ENCODE peak calls at places on chromosome 2, in seven cellular contexts. One of them, this sample, is unnamed.

GRCh38 chr2:15728247-15728721 is 136.6 kb downstream of the DDX1 start:
- DNase-seq in mesendoderm: no peak
- DNase-seq in H1: no peak
- DNase-seq in H9: no peak
- DNase-seq in neuronal stem cell: no peak
- DNase-seq in trophoblast cell: no peak
- DNase-seq in mesenchymal stem cell: no peak
- DNase-seq in this sample: no peak

GRCh38 chr2:25234756-25235155 is 66.4 kb upstream of the POMC start:
- DNase-seq in trophoblast cell: no peak
- DNase-seq in H9: no peak
- DNase-seq in H1: no peak
- DNase-seq in mesendoderm: no peak
- DNase-seq in mesenchymal stem cell: no peak
- DNase-seq in neuronal stem cell: no peak
- DNase-seq in this sample: no peak

GRCh38 chr2:41194235-41194634 is 742.3 kb upstream of the SLC8A1 start:
- DNase-seq in mesenchymal stem cell: peak; percentile 58
- DNase-seq in neuronal stem cell: no peak
- DNase-seq in trophoblast cell: no peak
- DNase-seq in H9: no peak
- DNase-seq in H1: no peak
- DNase-seq in mesendoderm: no peak
- DNase-seq in this sample: peak; percentile 1

GRCh38 chr2:207135340-207135739 is 30.4 kb downstream of the KLF7 start:
- DNase-seq in H9: no peak
- DNase-seq in mesendoderm: peak; percentile 81
- DNase-seq in mesenchymal stem cell: peak; percentile 80
- DNase-seq in trophoblast cell: no peak
- DNase-seq in H1: no peak
- DNase-seq in neuronal stem cell: no peak
- DNase-seq in this sample: peak; percentile 56

GRCh38 chr2:28643911-28644334 is 107.7 kb upstream of the PPP1CB start:
- DNase-seq in H1: no peak
- DNase-seq in neuronal stem cell: no peak
- DNase-seq in mesenchymal stem cell: peak; percentile 46
- DNase-seq in H9: no peak
- DNase-seq in mesendoderm: no peak
- DNase-seq in trophoblast cell: peak; percentile 91
- DNase-seq in this sample: peak; percentile 72

GRCh38 chr2:182897137-182897536 is 30.7 kb upstream of the FRZB start:
- DNase-seq in H9: no peak
- DNase-seq in mesenchymal stem cell: peak; percentile 71
- DNase-seq in neuronal stem cell: no peak
- DNase-seq in H1: no peak
- DNase-seq in mesendoderm: no peak
- DNase-seq in trophoblast cell: no peak
- DNase-seq in this sample: peak; percentile 92

GRCh38 chr2:235570256-235570655 is 76.4 kb downstream of the AGAP1 start:
- DNase-seq in mesenchymal stem cell: peak; percentile 38
- DNase-seq in H9: no peak
- DNase-seq in neuronal stem cell: no peak
- DNase-seq in trophoblast cell: peak; percentile 86
- DNase-seq in mesendoderm: peak; percentile 79
- DNase-seq in H1: no peak
- DNase-seq in this sample: no peak

GRCh38 chr2:9033385-9034175 is 30.1 kb upstream of the MBOAT2 start:
- DNase-seq in H1: peak; percentile 52
- DNase-seq in mesenchymal stem cell: peak; percentile 13
- DNase-seq in mesendoderm: peak; percentile 67
- DNase-seq in trophoblast cell: no peak
- DNase-seq in neuronal stem cell: no peak
- DNase-seq in H9: peak; percentile 41
- DNase-seq in this sample: no peak

GRCh38 chr2:83224591-83224990 is 1234.5 kb downstream of the SUCLG1 start:
- DNase-seq in H1: no peak
- DNase-seq in neuronal stem cell: no peak
- DNase-seq in mesendoderm: no peak
- DNase-seq in mesenchymal stem cell: no peak
- DNase-seq in H9: no peak
- DNase-seq in trophoblast cell: no peak
- DNase-seq in this sample: no peak

GRCh38 chr2:10964076-10964812 is 52.5 kb downstream of the KCNF1 start:
- DNase-seq in mesenchymal stem cell: peak; percentile 43
- DNase-seq in mesendoderm: no peak
- DNase-seq in H1: no peak
- DNase-seq in trophoblast cell: no peak
- DNase-seq in neuronal stem cell: no peak
- DNase-seq in H9: no peak
- DNase-seq in this sample: peak; percentile 52

GRCh38 chr2:1249897-1250687 is 163.2 kb upstream of the TPO start:
- DNase-seq in mesendoderm: no peak
- DNase-seq in mesenchymal stem cell: no peak
- DNase-seq in H9: no peak
- DNase-seq in trophoblast cell: no peak
- DNase-seq in neuronal stem cell: no peak
- DNase-seq in H1: no peak
- DNase-seq in this sample: no peak

GRCh38 chr2:74418312-74418711 is 3.1 kb downstream of the C2orf81 start:
- DNase-seq in trophoblast cell: no peak
- DNase-seq in neuronal stem cell: no peak
- DNase-seq in H1: no peak
- DNase-seq in H9: no peak
- DNase-seq in mesendoderm: no peak
- DNase-seq in mesenchymal stem cell: no peak
- DNase-seq in this sample: no peak

GRCh38 chr2:211867845-211868361 is 670.7 kb downstream of the ERBB4 start:
- DNase-seq in mesenchymal stem cell: peak; percentile 62
- DNase-seq in mesendoderm: no peak
- DNase-seq in H1: no peak
- DNase-seq in neuronal stem cell: no peak
- DNase-seq in H9: no peak
- DNase-seq in trophoblast cell: peak; percentile 7
- DNase-seq in this sample: peak; percentile 61

GRCh38 chr2:230668184-230668938 is 44.3 kb upstream of the CAB39 start:
- DNase-seq in trophoblast cell: no peak
- DNase-seq in mesendoderm: no peak
- DNase-seq in H9: no peak
- DNase-seq in mesenchymal stem cell: no peak
- DNase-seq in neuronal stem cell: no peak
- DNase-seq in H1: no peak
- DNase-seq in this sample: peak; percentile 74

GRCh38 chr2:26590439-26590838 is 50.7 kb downstream of the CIB4 start:
- DNase-seq in mesenchymal stem cell: no peak
- DNase-seq in neuronal stem cell: no peak
- DNase-seq in H9: no peak
- DNase-seq in H1: no peak
- DNase-seq in trophoblast cell: no peak
- DNase-seq in mesendoderm: no peak
- DNase-seq in this sample: no peak

GRCh38 chr2:190417045-190417842 is 9.1 kb downstream of the MFSD6 start:
- DNase-seq in mesendoderm: no peak
- DNase-seq in H1: no peak
- DNase-seq in mesenchymal stem cell: no peak
- DNase-seq in H9: no peak
- DNase-seq in neuronal stem cell: no peak
- DNase-seq in trophoblast cell: no peak
- DNase-seq in this sample: no peak

GRCh38 chr2:69663860-69664259 is 20.3 kb upstream of the AAK1 start:
- DNase-seq in H1: no peak
- DNase-seq in neuronal stem cell: no peak
- DNase-seq in H9: no peak
- DNase-seq in mesenchymal stem cell: no peak
- DNase-seq in trophoblast cell: no peak
- DNase-seq in mesendoderm: no peak
- DNase-seq in this sample: no peak

GRCh38 chr2:171627412-171627811 is 59.9 kb upstream of the DYNC1I2 start:
- DNase-seq in mesendoderm: no peak
- DNase-seq in H9: no peak
- DNase-seq in trophoblast cell: no peak
- DNase-seq in mesenchymal stem cell: no peak
- DNase-seq in H1: no peak
- DNase-seq in neuronal stem cell: no peak
- DNase-seq in this sample: no peak

GRCh38 chr2:171625013-171625412 is 62.3 kb upstream of the DYNC1I2 start:
- DNase-seq in neuronal stem cell: no peak
- DNase-seq in mesenchymal stem cell: no peak
- DNase-seq in H1: no peak
- DNase-seq in trophoblast cell: no peak
- DNase-seq in H9: no peak
- DNase-seq in mesendoderm: no peak
- DNase-seq in this sample: no peak

GRCh38 chr2:171626949-171627348 is 60.3 kb upstream of the DYNC1I2 start:
- DNase-seq in H9: no peak
- DNase-seq in mesendoderm: peak; percentile 18
- DNase-seq in mesenchymal stem cell: no peak
- DNase-seq in neuronal stem cell: no peak
- DNase-seq in H1: no peak
- DNase-seq in trophoblast cell: no peak
- DNase-seq in this sample: no peak

GRCh38 chr2:171630812-171631626 is 56.2 kb upstream of the DYNC1I2 start:
- DNase-seq in trophoblast cell: peak; percentile 94
- DNase-seq in neuronal stem cell: no peak
- DNase-seq in H1: peak; percentile 48
- DNase-seq in H9: no peak
- DNase-seq in mesenchymal stem cell: no peak
- DNase-seq in mesendoderm: peak; percentile 40
- DNase-seq in this sample: no peak

DNA sequence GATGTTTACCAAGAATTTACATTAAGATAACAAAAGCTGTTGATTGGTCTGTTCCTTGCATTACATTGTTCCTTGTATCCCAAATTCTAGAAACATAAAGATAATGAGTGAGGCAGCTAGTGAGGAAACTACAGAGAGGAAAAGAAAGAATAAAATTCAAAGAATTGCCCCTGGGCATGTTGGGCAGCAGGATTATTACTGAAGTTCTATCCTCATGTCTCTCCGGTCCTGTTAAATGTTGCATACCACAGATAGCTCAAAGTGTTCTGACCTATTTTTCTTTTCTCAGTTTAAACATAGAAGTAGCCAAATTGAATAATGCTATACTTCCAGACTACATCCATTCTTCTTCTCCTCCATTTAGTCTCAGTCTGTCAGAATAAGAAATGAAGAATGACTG is 58.2 kb upstream of the DYNC1I2 start:
- DNase-seq in H1: no peak
- DNase-seq in mesenchymal stem cell: no peak
- DNase-seq in mesendoderm: no peak
- DNase-seq in neuronal stem cell: no peak
- DNase-seq in trophoblast cell: peak; percentile 65
- DNase-seq in H9: no peak
- DNase-seq in this sample: no peak
- H3K23ac ChIP-seq in H1: no peak overlapping the region
- H3K23ac ChIP-seq in mesenchymal stem cell: no peak overlapping the region
- H3K23ac ChIP-seq in mesendoderm: no peak overlapping the region
- H3K23ac ChIP-seq in neuronal stem cell: no peak overlapping the region
- H3K23ac ChIP-seq in trophoblast cell: no peak overlapping the region
- H3K23ac ChIP-seq in H9: no peak overlapping the region
- H3K23ac ChIP-seq in this sample: no peak overlapping the region

DNA sequence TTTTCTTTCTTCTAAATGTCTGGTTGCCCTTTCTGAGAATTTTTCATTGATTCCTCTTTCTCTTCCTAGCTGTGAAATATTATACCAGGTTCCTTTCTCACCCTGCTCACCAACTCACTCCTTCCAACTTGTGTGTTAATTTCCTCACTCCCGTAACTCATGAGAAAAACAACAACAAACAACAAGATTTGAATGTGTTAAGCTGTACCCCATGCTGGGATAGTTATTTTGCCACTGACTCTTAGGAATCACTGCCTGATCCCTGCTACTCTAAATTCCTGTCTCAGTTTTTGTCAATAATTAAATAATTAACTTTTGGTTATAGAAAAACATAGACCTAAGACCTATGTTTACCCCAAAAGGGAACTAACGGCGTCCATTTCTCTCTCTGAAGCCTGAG is 242.7 kb downstream of the DPP10 start:
- DNase-seq in mesendoderm: peak; percentile 81
- DNase-seq in H1: no peak
- DNase-seq in mesenchymal stem cell: no peak
- DNase-seq in neuronal stem cell: no peak
- DNase-seq in H9: no peak
- DNase-seq in trophoblast cell: no peak
- DNase-seq in this sample: no peak
- H3K23ac ChIP-seq in mesendoderm: no peak overlapping the region
- H3K23ac ChIP-seq in H1: no peak overlapping the region
- H3K23ac ChIP-seq in mesenchymal stem cell: no peak overlapping the region
- H3K23ac ChIP-seq in neuronal stem cell: no peak overlapping the region
- H3K23ac ChIP-seq in H9: no peak overlapping the region
- H3K23ac ChIP-seq in trophoblast cell: no peak overlapping the region
- H3K23ac ChIP-seq in this sample: no peak overlapping the region

GRCh38 chr2:216181351-216181750 is 72.2 kb downstream of the XRCC5 start:
- DNase-seq in H1: no peak
- DNase-seq in mesenchymal stem cell: no peak
- DNase-seq in trophoblast cell: no peak
- DNase-seq in mesendoderm: no peak
- DNase-seq in H9: no peak
- DNase-seq in neuronal stem cell: peak; percentile 41
- DNase-seq in this sample: no peak

GRCh38 chr2:216179015-216179414 is 69.9 kb downstream of the XRCC5 start:
- DNase-seq in trophoblast cell: no peak
- DNase-seq in mesenchymal stem cell: no peak
- DNase-seq in neuronal stem cell: no peak
- DNase-seq in H9: no peak
- DNase-seq in mesendoderm: peak; percentile 35
- DNase-seq in H1: no peak
- DNase-seq in this sample: no peak

GRCh38 chr2:216188268-216188850 is 79.2 kb downstream of the XRCC5 start:
- DNase-seq in H1: no peak
- DNase-seq in mesendoderm: no peak
- DNase-seq in trophoblast cell: no peak
- DNase-seq in neuronal stem cell: no peak
- DNase-seq in H9: no peak
- DNase-seq in mesenchymal stem cell: no peak
- DNase-seq in this sample: no peak

GRCh38 chr2:216181953-216182352 is 72.8 kb downstream of the XRCC5 start:
- DNase-seq in H9: no peak
- DNase-seq in neuronal stem cell: no peak
- DNase-seq in mesenchymal stem cell: no peak
- DNase-seq in H1: no peak
- DNase-seq in trophoblast cell: no peak
- DNase-seq in mesendoderm: peak; percentile 35
- DNase-seq in this sample: no peak

GRCh38 chr2:216183459-216183858 is 74.3 kb downstream of the XRCC5 start:
- DNase-seq in trophoblast cell: no peak
- DNase-seq in H1: no peak
- DNase-seq in H9: no peak
- DNase-seq in mesenchymal stem cell: no peak
- DNase-seq in mesendoderm: no peak
- DNase-seq in neuronal stem cell: no peak
- DNase-seq in this sample: no peak
- H3K23ac ChIP-seq in trophoblast cell: no peak overlapping the region
- H3K23ac ChIP-seq in H1: no peak overlapping the region
- H3K23ac ChIP-seq in H9: no peak overlapping the region
- H3K23ac ChIP-seq in mesenchymal stem cell: no peak overlapping the region
- H3K23ac ChIP-seq in mesendoderm: no peak overlapping the region
- H3K23ac ChIP-seq in neuronal stem cell: no peak overlapping the region
- H3K23ac ChIP-seq in this sample: no peak overlapping the region

DNA sequence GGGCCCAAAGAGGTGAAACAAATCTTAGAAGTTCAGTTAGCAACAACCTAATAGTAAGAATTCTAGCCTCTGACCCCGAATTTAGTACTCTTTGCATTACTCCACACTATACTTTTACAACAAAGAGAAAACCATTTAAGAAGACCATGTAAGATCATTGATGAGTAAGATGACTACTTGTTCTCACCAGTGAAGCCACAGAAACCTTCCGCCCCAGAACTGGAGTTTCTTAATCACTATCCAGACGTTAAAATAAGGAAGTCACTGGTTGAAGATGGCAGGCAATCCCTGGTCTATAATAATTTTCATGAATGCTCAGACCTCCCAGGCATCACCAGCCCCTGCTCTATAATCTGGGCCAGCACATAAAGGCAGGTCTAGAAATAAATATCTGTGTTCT is 95.0 kb downstream of the TMEM163 start:
- DNase-seq in trophoblast cell: no peak
- DNase-seq in H1: no peak
- DNase-seq in mesenchymal stem cell: no peak
- DNase-seq in mesendoderm: no peak
- DNase-seq in H9: no peak
- DNase-seq in neuronal stem cell: no peak
- DNase-seq in this sample: no peak
- H3K23ac ChIP-seq in trophoblast cell: no peak overlapping the region
- H3K23ac ChIP-seq in H1: no peak overlapping the region
- H3K23ac ChIP-seq in mesenchymal stem cell: no peak overlapping the region
- H3K23ac ChIP-seq in mesendoderm: no peak overlapping the region
- H3K23ac ChIP-seq in H9: no peak overlapping the region
- H3K23ac ChIP-seq in neuronal stem cell: no peak overlapping the region
- H3K23ac ChIP-seq in this sample: no peak overlapping the region